ENCODE peak calls at places on chromosomes 6 and 20, in seven cellular contexts. One of them, this sample, is unnamed.

GRCh38 chr20:8523684-8524083 is 391.6 kb downstream of the PLCB1 start:
- DNase-seq in stimulated activated naive CD8-positive, alpha-beta T cell treated with anti-CD3 and anti-CD28 coated beads, Interleukin-15, amount 100 ng/mL, for 72 hours: no peak
- DNase-seq in AML-193: no peak
- DNase-seq in activated T-cell treated with anti-CD3 and anti-CD28 coated beads for 1 hour: no peak
- DNase-seq in fibroblast of lung: no peak
- DNase-seq in lung: no peak
- DNase-seq in choroid plexus epithelial cell: peak; percentile 23
- DNase-seq in this sample: no peak

GRCh38 chr20:23622839-23623343 is 14.9 kb downstream of the CST3 start:
- DNase-seq in stimulated activated naive CD8-positive, alpha-beta T cell treated with anti-CD3 and anti-CD28 coated beads, Interleukin-15, amount 100 ng/mL, for 72 hours: no peak
- DNase-seq in AML-193: peak; percentile 2
- DNase-seq in activated T-cell treated with anti-CD3 and anti-CD28 coated beads for 1 hour: no peak
- DNase-seq in fibroblast of lung: peak; percentile 87
- DNase-seq in lung: peak; percentile 70
- DNase-seq in choroid plexus epithelial cell: peak; percentile 91
- DNase-seq in this sample: no peak

GRCh38 chr6:36954262-36954931 is at the start of gene PI16:
- DNase-seq in stimulated activated naive CD8-positive, alpha-beta T cell treated with anti-CD3 and anti-CD28 coated beads, Interleukin-15, amount 100 ng/mL, for 72 hours: no peak
- DNase-seq in AML-193: no peak
- DNase-seq in activated T-cell treated with anti-CD3 and anti-CD28 coated beads for 1 hour: no peak
- DNase-seq in fibroblast of lung: no peak
- DNase-seq in lung: no peak
- DNase-seq in choroid plexus epithelial cell: no peak
- DNase-seq in this sample: peak; percentile 85

GRCh38 chr6:111057074-111057752 is 30.1 kb upstream of the SLC16A10 start:
- DNase-seq in stimulated activated naive CD8-positive, alpha-beta T cell treated with anti-CD3 and anti-CD28 coated beads, Interleukin-15, amount 100 ng/mL, for 72 hours: no peak
- DNase-seq in AML-193: peak; percentile 83
- DNase-seq in activated T-cell treated with anti-CD3 and anti-CD28 coated beads for 1 hour: no peak
- DNase-seq in fibroblast of lung: peak; percentile 25
- DNase-seq in lung: no peak
- DNase-seq in choroid plexus epithelial cell: peak; percentile 75
- DNase-seq in this sample: peak; percentile 23

GRCh38 chr6:130946076-130946475 is 117.0 kb downstream of the EPB41L2 start:
- DNase-seq in stimulated activated naive CD8-positive, alpha-beta T cell treated with anti-CD3 and anti-CD28 coated beads, Interleukin-15, amount 100 ng/mL, for 72 hours: no peak
- DNase-seq in AML-193: no peak
- DNase-seq in activated T-cell treated with anti-CD3 and anti-CD28 coated beads for 1 hour: no peak
- DNase-seq in fibroblast of lung: peak; percentile 70
- DNase-seq in lung: no peak
- DNase-seq in choroid plexus epithelial cell: no peak
- DNase-seq in this sample: no peak

GRCh38 chr20:38836991-38837390 is 31.5 kb downstream of the PPP1R16B start:
- DNase-seq in stimulated activated naive CD8-positive, alpha-beta T cell treated with anti-CD3 and anti-CD28 coated beads, Interleukin-15, amount 100 ng/mL, for 72 hours: no peak
- DNase-seq in AML-193: no peak
- DNase-seq in activated T-cell treated with anti-CD3 and anti-CD28 coated beads for 1 hour: no peak
- DNase-seq in fibroblast of lung: no peak
- DNase-seq in lung: no peak
- DNase-seq in choroid plexus epithelial cell: no peak
- DNase-seq in this sample: no peak

GRCh38 chr6:112701201-112701600 is 354.1 kb downstream of the RFPL4B start:
- DNase-seq in stimulated activated naive CD8-positive, alpha-beta T cell treated with anti-CD3 and anti-CD28 coated beads, Interleukin-15, amount 100 ng/mL, for 72 hours: no peak
- DNase-seq in AML-193: no peak
- DNase-seq in activated T-cell treated with anti-CD3 and anti-CD28 coated beads for 1 hour: no peak
- DNase-seq in fibroblast of lung: peak; percentile 60
- DNase-seq in lung: no peak
- DNase-seq in choroid plexus epithelial cell: peak; percentile 41
- DNase-seq in this sample: no peak

GRCh38 chr6:170201361-170201760 is 89.5 kb downstream of the DLL1 start:
- DNase-seq in stimulated activated naive CD8-positive, alpha-beta T cell treated with anti-CD3 and anti-CD28 coated beads, Interleukin-15, amount 100 ng/mL, for 72 hours: no peak
- DNase-seq in AML-193: no peak
- DNase-seq in activated T-cell treated with anti-CD3 and anti-CD28 coated beads for 1 hour: no peak
- DNase-seq in fibroblast of lung: no peak
- DNase-seq in lung: peak; percentile 26
- DNase-seq in choroid plexus epithelial cell: no peak
- DNase-seq in this sample: no peak

GRCh38 chr6:146870765-146871164 is 272.0 kb downstream of the ADGB start:
- DNase-seq in stimulated activated naive CD8-positive, alpha-beta T cell treated with anti-CD3 and anti-CD28 coated beads, Interleukin-15, amount 100 ng/mL, for 72 hours: no peak
- DNase-seq in AML-193: peak; percentile 15
- DNase-seq in activated T-cell treated with anti-CD3 and anti-CD28 coated beads for 1 hour: no peak
- DNase-seq in fibroblast of lung: no peak
- DNase-seq in lung: no peak
- DNase-seq in choroid plexus epithelial cell: no peak
- DNase-seq in this sample: no peak

GRCh38 chr20:40892642-40893041 is 136.0 kb upstream of the TOP1 start:
- DNase-seq in stimulated activated naive CD8-positive, alpha-beta T cell treated with anti-CD3 and anti-CD28 coated beads, Interleukin-15, amount 100 ng/mL, for 72 hours: no peak
- DNase-seq in AML-193: peak; percentile 7
- DNase-seq in activated T-cell treated with anti-CD3 and anti-CD28 coated beads for 1 hour: no peak
- DNase-seq in fibroblast of lung: no peak
- DNase-seq in lung: no peak
- DNase-seq in choroid plexus epithelial cell: no peak
- DNase-seq in this sample: no peak

GRCh38 chr6:8556370-8557018 is 121.1 kb upstream of the SLC35B3 start:
- DNase-seq in stimulated activated naive CD8-positive, alpha-beta T cell treated with anti-CD3 and anti-CD28 coated beads, Interleukin-15, amount 100 ng/mL, for 72 hours: no peak
- DNase-seq in AML-193: no peak
- DNase-seq in activated T-cell treated with anti-CD3 and anti-CD28 coated beads for 1 hour: no peak
- DNase-seq in fibroblast of lung: peak; percentile 49
- DNase-seq in lung: no peak
- DNase-seq in choroid plexus epithelial cell: peak; percentile 81
- DNase-seq in this sample: no peak

GRCh38 chr20:60363698-60364097 is 405.5 kb downstream of the CDH26 start:
- DNase-seq in stimulated activated naive CD8-positive, alpha-beta T cell treated with anti-CD3 and anti-CD28 coated beads, Interleukin-15, amount 100 ng/mL, for 72 hours: no peak
- DNase-seq in AML-193: no peak
- DNase-seq in activated T-cell treated with anti-CD3 and anti-CD28 coated beads for 1 hour: no peak
- DNase-seq in fibroblast of lung: no peak
- DNase-seq in lung: no peak
- DNase-seq in choroid plexus epithelial cell: no peak
- DNase-seq in this sample: no peak

GRCh38 chr20:9985773-9986172 is 49.0 kb upstream of the ANKEF1 start:
- DNase-seq in stimulated activated naive CD8-positive, alpha-beta T cell treated with anti-CD3 and anti-CD28 coated beads, Interleukin-15, amount 100 ng/mL, for 72 hours: no peak
- DNase-seq in AML-193: peak; percentile 33
- DNase-seq in activated T-cell treated with anti-CD3 and anti-CD28 coated beads for 1 hour: no peak
- DNase-seq in fibroblast of lung: no peak
- DNase-seq in lung: no peak
- DNase-seq in choroid plexus epithelial cell: no peak
- DNase-seq in this sample: no peak

GRCh38 chr20:45823949-45824835 is 2.9 kb downstream of the TNNC2 start:
- DNase-seq in stimulated activated naive CD8-positive, alpha-beta T cell treated with anti-CD3 and anti-CD28 coated beads, Interleukin-15, amount 100 ng/mL, for 72 hours: peak; percentile 65
- DNase-seq in AML-193: no peak
- DNase-seq in activated T-cell treated with anti-CD3 and anti-CD28 coated beads for 1 hour: peak; percentile 27
- DNase-seq in fibroblast of lung: peak; percentile 31
- DNase-seq in lung: no peak
- DNase-seq in choroid plexus epithelial cell: peak; percentile 47
- DNase-seq in this sample: no peak

GRCh38 chr6:21846541-21847451 is 253.2 kb downstream of the SOX4 start:
- DNase-seq in stimulated activated naive CD8-positive, alpha-beta T cell treated with anti-CD3 and anti-CD28 coated beads, Interleukin-15, amount 100 ng/mL, for 72 hours: peak; percentile 12
- DNase-seq in AML-193: no peak
- DNase-seq in activated T-cell treated with anti-CD3 and anti-CD28 coated beads for 1 hour: no peak
- DNase-seq in fibroblast of lung: peak; percentile 54
- DNase-seq in lung: no peak
- DNase-seq in choroid plexus epithelial cell: no peak
- DNase-seq in this sample: no peak

GRCh38 chr20:17024513-17025105 is 202.2 kb upstream of the PCSK2 start:
- DNase-seq in stimulated activated naive CD8-positive, alpha-beta T cell treated with anti-CD3 and anti-CD28 coated beads, Interleukin-15, amount 100 ng/mL, for 72 hours: no peak
- DNase-seq in AML-193: no peak
- DNase-seq in activated T-cell treated with anti-CD3 and anti-CD28 coated beads for 1 hour: no peak
- DNase-seq in fibroblast of lung: peak; percentile 91
- DNase-seq in lung: no peak
- DNase-seq in choroid plexus epithelial cell: peak; percentile 12
- DNase-seq in this sample: no peak

GRCh38 chr6:36929607-36930006 is 24.9 kb upstream of the PI16 start:
- DNase-seq in stimulated activated naive CD8-positive, alpha-beta T cell treated with anti-CD3 and anti-CD28 coated beads, Interleukin-15, amount 100 ng/mL, for 72 hours: no peak
- DNase-seq in AML-193: no peak
- DNase-seq in activated T-cell treated with anti-CD3 and anti-CD28 coated beads for 1 hour: no peak
- DNase-seq in fibroblast of lung: peak; percentile 60
- DNase-seq in lung: no peak
- DNase-seq in choroid plexus epithelial cell: peak; percentile 88
- DNase-seq in this sample: no peak

GRCh38 chr20:16761305-16761829 is 13.2 kb downstream of the OTOR start:
- DNase-seq in stimulated activated naive CD8-positive, alpha-beta T cell treated with anti-CD3 and anti-CD28 coated beads, Interleukin-15, amount 100 ng/mL, for 72 hours: peak; percentile 44
- DNase-seq in AML-193: peak; percentile 56
- DNase-seq in activated T-cell treated with anti-CD3 and anti-CD28 coated beads for 1 hour: peak; percentile 12
- DNase-seq in fibroblast of lung: peak; percentile 59
- DNase-seq in lung: peak; percentile 45
- DNase-seq in choroid plexus epithelial cell: peak; percentile 89
- DNase-seq in this sample: peak; percentile 8

GRCh38 chr6:34576286-34576955 is 20.3 kb upstream of the SPDEF start:
- DNase-seq in stimulated activated naive CD8-positive, alpha-beta T cell treated with anti-CD3 and anti-CD28 coated beads, Interleukin-15, amount 100 ng/mL, for 72 hours: no peak
- DNase-seq in AML-193: no peak
- DNase-seq in activated T-cell treated with anti-CD3 and anti-CD28 coated beads for 1 hour: no peak
- DNase-seq in fibroblast of lung: no peak
- DNase-seq in lung: no peak
- DNase-seq in choroid plexus epithelial cell: peak; percentile 34
- DNase-seq in this sample: no peak

GRCh38 chr6:102154176-102154575 is 760.7 kb downstream of the GRIK2 start:
- DNase-seq in stimulated activated naive CD8-positive, alpha-beta T cell treated with anti-CD3 and anti-CD28 coated beads, Interleukin-15, amount 100 ng/mL, for 72 hours: no peak
- DNase-seq in AML-193: no peak
- DNase-seq in activated T-cell treated with anti-CD3 and anti-CD28 coated beads for 1 hour: no peak
- DNase-seq in fibroblast of lung: no peak
- DNase-seq in lung: no peak
- DNase-seq in choroid plexus epithelial cell: no peak
- DNase-seq in this sample: no peak

GRCh38 chr20:38680492-38681118 is 43.7 kb upstream of the SLC32A1 start:
- DNase-seq in stimulated activated naive CD8-positive, alpha-beta T cell treated with anti-CD3 and anti-CD28 coated beads, Interleukin-15, amount 100 ng/mL, for 72 hours: peak; percentile 23
- DNase-seq in AML-193: peak; percentile 2
- DNase-seq in activated T-cell treated with anti-CD3 and anti-CD28 coated beads for 1 hour: peak; percentile 14
- DNase-seq in fibroblast of lung: peak; percentile 26
- DNase-seq in lung: no peak
- DNase-seq in choroid plexus epithelial cell: peak; percentile 48
- DNase-seq in this sample: no peak

GRCh38 chr20:39070484-39071231 is 108.5 kb downstream of the DHX35 start:
- DNase-seq in stimulated activated naive CD8-positive, alpha-beta T cell treated with anti-CD3 and anti-CD28 coated beads, Interleukin-15, amount 100 ng/mL, for 72 hours: no peak
- DNase-seq in AML-193: no peak
- DNase-seq in activated T-cell treated with anti-CD3 and anti-CD28 coated beads for 1 hour: no peak
- DNase-seq in fibroblast of lung: peak; percentile 65
- DNase-seq in lung: no peak
- DNase-seq in choroid plexus epithelial cell: peak; percentile 53
- DNase-seq in this sample: no peak

GRCh38 chr20:56616704-56617103 is 12.4 kb upstream of the TFAP2C start:
- DNase-seq in stimulated activated naive CD8-positive, alpha-beta T cell treated with anti-CD3 and anti-CD28 coated beads, Interleukin-15, amount 100 ng/mL, for 72 hours: no peak
- DNase-seq in AML-193: no peak
- DNase-seq in activated T-cell treated with anti-CD3 and anti-CD28 coated beads for 1 hour: no peak
- DNase-seq in fibroblast of lung: no peak
- DNase-seq in lung: no peak
- DNase-seq in choroid plexus epithelial cell: no peak
- DNase-seq in this sample: no peak

GRCh38 chr6:142907544-142907943 is 37.4 kb downstream of the HIVEP2 start:
- DNase-seq in stimulated activated naive CD8-positive, alpha-beta T cell treated with anti-CD3 and anti-CD28 coated beads, Interleukin-15, amount 100 ng/mL, for 72 hours: peak; percentile 29
- DNase-seq in AML-193: no peak
- DNase-seq in activated T-cell treated with anti-CD3 and anti-CD28 coated beads for 1 hour: no peak
- DNase-seq in fibroblast of lung: no peak
- DNase-seq in lung: no peak
- DNase-seq in choroid plexus epithelial cell: no peak
- DNase-seq in this sample: no peak

GRCh38 chr6:75524322-75524972 is 30.8 kb upstream of the FILIP1 start:
- DNase-seq in stimulated activated naive CD8-positive, alpha-beta T cell treated with anti-CD3 and anti-CD28 coated beads, Interleukin-15, amount 100 ng/mL, for 72 hours: no peak
- DNase-seq in AML-193: no peak
- DNase-seq in activated T-cell treated with anti-CD3 and anti-CD28 coated beads for 1 hour: no peak
- DNase-seq in fibroblast of lung: peak; percentile 97
- DNase-seq in lung: peak; percentile 31
- DNase-seq in choroid plexus epithelial cell: peak; percentile 99
- DNase-seq in this sample: no peak

GRCh38 chr20:42007251-42007650 is 389.1 kb upstream of the CHD6 start:
- DNase-seq in stimulated activated naive CD8-positive, alpha-beta T cell treated with anti-CD3 and anti-CD28 coated beads, Interleukin-15, amount 100 ng/mL, for 72 hours: no peak
- DNase-seq in AML-193: no peak
- DNase-seq in activated T-cell treated with anti-CD3 and anti-CD28 coated beads for 1 hour: no peak
- DNase-seq in fibroblast of lung: no peak
- DNase-seq in lung: no peak
- DNase-seq in choroid plexus epithelial cell: no peak
- DNase-seq in this sample: no peak

GRCh38 chr20:22701679-22702308 is 117.4 kb upstream of the FOXA2 start:
- DNase-seq in stimulated activated naive CD8-positive, alpha-beta T cell treated with anti-CD3 and anti-CD28 coated beads, Interleukin-15, amount 100 ng/mL, for 72 hours: no peak
- DNase-seq in AML-193: no peak
- DNase-seq in activated T-cell treated with anti-CD3 and anti-CD28 coated beads for 1 hour: no peak
- DNase-seq in fibroblast of lung: no peak
- DNase-seq in lung: no peak
- DNase-seq in choroid plexus epithelial cell: no peak
- DNase-seq in this sample: no peak

GRCh38 chr20:24166412-24166811 is 177.8 kb upstream of the GGTLC1 start:
- DNase-seq in stimulated activated naive CD8-positive, alpha-beta T cell treated with anti-CD3 and anti-CD28 coated beads, Interleukin-15, amount 100 ng/mL, for 72 hours: no peak
- DNase-seq in AML-193: no peak
- DNase-seq in activated T-cell treated with anti-CD3 and anti-CD28 coated beads for 1 hour: no peak
- DNase-seq in fibroblast of lung: no peak
- DNase-seq in lung: no peak
- DNase-seq in choroid plexus epithelial cell: no peak
- DNase-seq in this sample: no peak

GRCh38 chr6:33828764-33829731 is 25.2 kb upstream of the MLN start:
- DNase-seq in stimulated activated naive CD8-positive, alpha-beta T cell treated with anti-CD3 and anti-CD28 coated beads, Interleukin-15, amount 100 ng/mL, for 72 hours: no peak
- DNase-seq in AML-193: no peak
- DNase-seq in activated T-cell treated with anti-CD3 and anti-CD28 coated beads for 1 hour: no peak
- DNase-seq in fibroblast of lung: no peak
- DNase-seq in lung: no peak
- DNase-seq in choroid plexus epithelial cell: peak; percentile 60
- DNase-seq in this sample: no peak

GRCh38 chr6:7136859-7137334 is 29.1 kb downstream of the RREB1 start:
- DNase-seq in stimulated activated naive CD8-positive, alpha-beta T cell treated with anti-CD3 and anti-CD28 coated beads, Interleukin-15, amount 100 ng/mL, for 72 hours: no peak
- DNase-seq in AML-193: no peak
- DNase-seq in activated T-cell treated with anti-CD3 and anti-CD28 coated beads for 1 hour: no peak
- DNase-seq in fibroblast of lung: no peak
- DNase-seq in lung: no peak
- DNase-seq in choroid plexus epithelial cell: no peak
- DNase-seq in this sample: no peak

GRCh38 chr6:127302728-127303675 is 36.3 kb downstream of the RNF146 start:
- DNase-seq in stimulated activated naive CD8-positive, alpha-beta T cell treated with anti-CD3 and anti-CD28 coated beads, Interleukin-15, amount 100 ng/mL, for 72 hours: no peak
- DNase-seq in AML-193: peak; percentile 85
- DNase-seq in activated T-cell treated with anti-CD3 and anti-CD28 coated beads for 1 hour: peak; percentile 17
- DNase-seq in fibroblast of lung: peak; percentile 33
- DNase-seq in lung: no peak
- DNase-seq in choroid plexus epithelial cell: peak; percentile 66
- DNase-seq in this sample: no peak

GRCh38 chr6:8219352-8219943 is 117.1 kb upstream of the EEF1E1 start:
- DNase-seq in stimulated activated naive CD8-positive, alpha-beta T cell treated with anti-CD3 and anti-CD28 coated beads, Interleukin-15, amount 100 ng/mL, for 72 hours: peak; percentile 23
- DNase-seq in AML-193: peak; percentile 66
- DNase-seq in activated T-cell treated with anti-CD3 and anti-CD28 coated beads for 1 hour: peak; percentile 14
- DNase-seq in fibroblast of lung: peak; percentile 33
- DNase-seq in lung: no peak
- DNase-seq in choroid plexus epithelial cell: peak; percentile 82
- DNase-seq in this sample: peak; percentile 6

GRCh38 chr6:73798592-73798991 is 102.6 kb downstream of the CD109 start:
- DNase-seq in stimulated activated naive CD8-positive, alpha-beta T cell treated with anti-CD3 and anti-CD28 coated beads, Interleukin-15, amount 100 ng/mL, for 72 hours: peak; percentile 29
- DNase-seq in AML-193: no peak
- DNase-seq in activated T-cell treated with anti-CD3 and anti-CD28 coated beads for 1 hour: no peak
- DNase-seq in fibroblast of lung: peak; percentile 95
- DNase-seq in lung: no peak
- DNase-seq in choroid plexus epithelial cell: peak; percentile 99
- DNase-seq in this sample: no peak

GRCh38 chr20:5197270-5197827 is 70.5 kb downstream of the CDS2 start:
- DNase-seq in stimulated activated naive CD8-positive, alpha-beta T cell treated with anti-CD3 and anti-CD28 coated beads, Interleukin-15, amount 100 ng/mL, for 72 hours: no peak
- DNase-seq in AML-193: no peak
- DNase-seq in activated T-cell treated with anti-CD3 and anti-CD28 coated beads for 1 hour: no peak
- DNase-seq in fibroblast of lung: no peak
- DNase-seq in lung: no peak
- DNase-seq in choroid plexus epithelial cell: no peak
- DNase-seq in this sample: no peak

GRCh38 chr6:28743271-28743789 is 180.5 kb downstream of the TRIM27 start:
- DNase-seq in stimulated activated naive CD8-positive, alpha-beta T cell treated with anti-CD3 and anti-CD28 coated beads, Interleukin-15, amount 100 ng/mL, for 72 hours: no peak
- DNase-seq in AML-193: no peak
- DNase-seq in activated T-cell treated with anti-CD3 and anti-CD28 coated beads for 1 hour: no peak
- DNase-seq in fibroblast of lung: no peak
- DNase-seq in lung: no peak
- DNase-seq in choroid plexus epithelial cell: no peak
- DNase-seq in this sample: no peak